ENCODE peak calls at places on chromosomes 11 and 22, in six cellular contexts. B, P, U, X, L and V are unnamed samples.

GRCh38 chr11:35919244-35919643 is 24.6 kb upstream of the LDLRAD3 start:
- DNase-seq in B (no peak), P (no peak), U (no peak), L (no peak), X (no peak), V (no peak)

GRCh38 chr22:19765477-19766234 is 5.1 kb downstream of the TBX1 start:
- DNase-seq in U (no peak), L (no peak), B (no peak), P (no peak), X (no peak), V (no peak)

GRCh38 chr11:13984616-13985474 is 22.3 kb downstream of the SPON1 start:
- DNase-seq in U (no peak), B (no peak), X (no peak), P (no peak), L (no peak), V (no peak)

GRCh38 chr11:1384206-1384965 is 5.3 kb upstream of the BRSK2 start:
- DNase-seq in U (peak; percentile 63), P (no peak), B (no peak), L (no peak), X (no peak), V (no peak)

GRCh38 chr11:70376621-70377020 is 21.7 kb upstream of the CTTN start:
- DNase-seq in U (no peak), P (no peak), L (no peak), X (no peak), B (no peak), V (peak; percentile 3)

GRCh38 chr11:1922411-1923113 is 3.1 kb downstream of the TNNT3 start:
- DNase-seq in U (peak; percentile 73), L (no peak), P (no peak), B (peak; percentile 54), X (peak; percentile 78), V (peak; percentile 58)

GRCh38 chr11:31887180-31887579 is 76.1 kb upstream of the PAX6 start:
- DNase-seq in X (no peak), U (no peak), B (no peak), P (no peak), L (no peak), V (no peak)

GRCh38 chr11:29452131-29452530 is 564.7 kb downstream of the KCNA4 start:
- DNase-seq in X (no peak), L (no peak), P (no peak), B (no peak), U (no peak), V (no peak)

GRCh38 chr22:43212434-43212952 is 25.6 kb upstream of the TTLL12 start:
- DNase-seq in X (no peak), P (no peak), B (no peak), U (no peak), L (no peak), V (no peak)

GRCh38 chr22:26169312-26170111 is at the start of gene SEZ6L:
- DNase-seq in L (no peak), U (no peak), B (peak; percentile 12), P (peak; percentile 13), X (peak; percentile 28), V (no peak)

GRCh38 chr11:65468874-65469333 is 29.9 kb upstream of the MALAT1 start:
- DNase-seq in L (peak; percentile 70), U (peak; percentile 81), P (peak; percentile 94), B (peak; percentile 68), X (peak; percentile 56), V (no peak)

GRCh38 chr22:24521791-24522245 is 26.7 kb downstream of the UPB1 start:
- DNase-seq in B (no peak), X (no peak), L (peak; percentile 64), U (peak; percentile 87), P (peak; percentile 80), V (no peak)

GRCh38 chr22:31288496-31289235 is 3.6 kb downstream of the PIK3IP1 start:
- DNase-seq in B (no peak), P (no peak), X (no peak), L (no peak), U (no peak), V (no peak)

GRCh38 chr22:31289335-31289734 is 3.0 kb downstream of the PIK3IP1 start:
- DNase-seq in L (no peak), X (no peak), U (no peak), P (no peak), B (no peak), V (no peak)

GRCh38 chr22:31291403-31291715 is 929 bp downstream of the PIK3IP1 start:
- DNase-seq in L (no peak), P (no peak), B (no peak), U (no peak), X (no peak), V (no peak)

GRCh38 chr22:31291716-31292644 is at the start of gene PIK3IP1:
- DNase-seq in L (peak; percentile 86), X (peak; percentile 92), U (peak; percentile 96), B (peak; percentile 94), P (peak; percentile 94), V (peak; percentile 93)

DNA sequence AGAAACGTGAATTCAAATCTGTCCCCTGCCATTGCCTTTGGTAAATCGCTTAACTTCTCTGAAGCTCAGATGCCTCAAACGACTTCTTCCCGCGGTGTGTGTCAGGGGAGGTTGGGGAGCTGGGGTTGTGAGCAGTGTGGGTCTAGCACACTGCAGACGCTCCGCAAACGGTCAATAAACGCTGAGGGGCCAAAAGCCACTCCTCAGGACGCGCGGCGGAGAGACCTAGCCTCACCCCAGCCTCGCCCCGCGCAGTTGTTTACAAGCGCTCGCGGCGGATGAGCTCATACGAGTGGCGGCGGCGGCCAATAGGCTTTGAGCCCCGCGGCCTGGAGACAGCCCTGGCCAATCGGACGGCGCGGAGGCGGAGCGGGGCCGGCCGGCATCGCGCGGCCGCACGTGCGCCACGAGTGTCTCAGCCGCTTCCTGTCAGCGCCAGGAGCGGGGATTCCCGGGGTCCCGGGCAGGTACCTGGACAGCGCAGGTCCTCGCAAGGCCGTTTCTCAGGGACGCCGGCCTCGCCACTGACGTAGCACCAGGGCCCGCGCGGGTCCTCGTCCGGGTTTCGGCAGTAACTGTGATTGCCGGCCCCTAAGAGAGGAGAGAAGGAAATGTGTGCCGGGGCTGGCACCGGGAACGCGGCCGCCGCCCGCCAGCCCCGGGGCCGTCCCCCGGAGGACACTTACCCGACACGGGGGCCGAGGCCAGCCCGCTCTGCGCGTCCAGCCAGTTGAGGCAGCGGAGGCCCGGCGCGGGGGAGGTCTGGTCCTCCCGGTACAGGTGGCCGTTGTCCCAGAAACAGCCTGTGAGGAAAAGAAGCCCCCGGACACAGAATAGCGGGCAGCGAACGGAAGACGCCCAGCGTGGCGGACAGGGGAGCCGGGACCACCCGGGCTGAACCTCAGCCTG is 1.5 kb downstream of the PIK3IP1 start:
- DNase-seq in L (no peak), X (peak; percentile 97), U (peak; percentile 99), P (peak; percentile 97), B (peak; percentile 96), V (peak; percentile 97)
- H3K4me1 ChIP-seq in L (no peaks in the 10 kb centered on the region), X (peaks cover 50% of the 10 kb centered on the region), U (peaks cover 22% of the 10 kb centered on the region), P (peaks cover 33% of the 10 kb centered on the region), B (peaks cover 18% of the 10 kb centered on the region), V (no peaks in the 10 kb centered on the region)

GRCh38 chr11:134691985-134692384 is 279.9 kb upstream of the B3GAT1 start:
- DNase-seq in B (no peak), P (no peak), U (no peak), X (no peak), L (no peak), V (no peak)
- H3K4me1 ChIP-seq in B (no peaks in the 10 kb centered on the region), P (no peaks in the 10 kb centered on the region), U (no peaks in the 10 kb centered on the region), X (no peaks in the 10 kb centered on the region), L (no peaks in the 10 kb centered on the region), V (no peaks in the 10 kb centered on the region)

DNA sequence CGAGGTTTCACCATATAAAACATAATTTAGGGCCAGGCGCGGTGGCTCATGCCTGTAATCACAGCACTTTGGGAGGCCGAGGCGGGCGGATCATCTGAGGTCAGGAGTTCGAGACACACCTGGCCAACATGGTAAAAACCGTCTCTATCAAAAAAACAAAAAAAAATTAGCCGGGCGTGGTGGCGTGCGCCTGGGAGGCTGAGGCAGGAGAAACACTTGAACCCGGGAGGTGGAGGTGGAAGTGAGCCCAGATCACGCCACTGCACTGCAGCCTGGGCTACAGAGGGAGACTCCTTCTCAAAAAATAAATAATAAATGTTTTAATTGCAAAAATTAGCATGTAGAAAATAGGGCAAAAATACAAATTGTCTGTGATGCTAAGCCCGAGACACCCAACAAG is 993 bp upstream of the SFI1 start:
- DNase-seq in B (no peak), P (no peak), L (no peak), X (no peak), U (no peak), V (no peak)
- H3K4me1 ChIP-seq in B (peaks cover 2% of the 10 kb centered on the region), P (peaks cover 21% of the 10 kb centered on the region), L (no peaks in the 10 kb centered on the region), X (peaks cover 25% of the 10 kb centered on the region), U (peaks cover 8% of the 10 kb centered on the region), V (no peaks in the 10 kb centered on the region)

DNA sequence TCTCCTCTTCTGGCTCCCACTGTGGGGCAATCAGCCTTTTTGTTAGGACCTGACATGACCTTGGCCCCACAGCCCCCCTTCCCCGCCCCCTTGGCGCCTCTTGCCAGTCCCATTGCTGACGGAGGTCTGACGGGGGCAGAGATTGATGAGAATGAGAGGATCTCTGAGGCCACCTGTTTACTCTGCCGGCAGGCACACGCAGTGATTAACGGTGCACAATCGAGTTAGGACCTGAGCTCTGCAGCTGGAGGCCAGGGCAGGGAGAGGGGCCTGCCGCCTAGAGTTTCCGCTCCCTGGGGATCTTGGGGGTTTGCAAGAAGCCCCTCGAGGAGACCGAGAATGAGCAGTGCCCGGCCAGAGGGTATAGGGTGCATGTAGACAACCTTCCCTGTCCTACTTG is 6.8 kb upstream of the CHRM1 start:
- DNase-seq in U (no peak), X (no peak), P (no peak), B (no peak), L (no peak), V (no peak)
- H3K4me1 ChIP-seq in U (peaks cover 7% of the 10 kb centered on the region), X (peaks cover 21% of the 10 kb centered on the region), P (peaks cover 24% of the 10 kb centered on the region), B (peaks cover 6% of the 10 kb centered on the region), L (peaks cover 25% of the 10 kb centered on the region), V (no peaks in the 10 kb centered on the region)